ENCODE peak calls at places on chromosomes 4 and X, in six cellular contexts. L is GM12878, W is heart left ventricle, I is tibial nerve, X is lower leg skin, O is uterus. M is an unnamed sample.

GRCh38 chrX:118862086-118862485 is 38.5 kb downstream of the ZCCHC12 start:
- DNase-seq in L (no peak), W (no peak), I (no peak), X (no peak), O (no peak), M (no peak)

GRCh38 chr4:140141196-140141845 is 12.7 kb downstream of the MAML3 start:
- DNase-seq in L (no peak), W (no peak), I (no peak), X (no peak), O (no peak), M (no peak)

GRCh38 chrX:12885508-12885907 is 18.6 kb downstream of the TLR7 start:
- DNase-seq in L (no peak), W (no peak), I (no peak), X (no peak), O (no peak), M (no peak)

GRCh38 chr4:82954212-82954611 is 53.7 kb downstream of the THAP9 start:
- DNase-seq in L (no peak), W (no peak), I (no peak), X (no peak), O (no peak), M (no peak)

GRCh38 chrX:150848914-150849365 is 49.5 kb downstream of the CD99L2 start:
- DNase-seq in L (no peak), W (no peak), I (no peak), X (no peak), O (no peak), M (no peak)

GRCh38 chr4:187602339-187603092 is 393.1 kb upstream of the ZFP42 start:
- DNase-seq in L (no peak), W (no peak), I (no peak), X (no peak), O (no peak), M (peak)

GRCh38 chrX:45623266-45623665 is 422.6 kb upstream of the DIPK2B start:
- DNase-seq in L (no peak), W (no peak), I (no peak), X (no peak), O (peak), M (peak)

GRCh38 chr4:145182212-145182611 is 1.8 kb upstream of the OTUD4 start:
- DNase-seq in L (no peak), W (no peak), I (no peak), X (no peak), O (no peak), M (no peak)

GRCh38 chrX:3549442-3549875 is 164.0 kb downstream of the PRKX start:
- DNase-seq in L (no peak), W (no peak), I (peak), X (no peak), O (no peak), M (no peak)

GRCh38 chr4:165345663-165346417 is 18.4 kb downstream of the MSMO1 start:
- DNase-seq in L (no peak), W (no peak), I (no peak), X (no peak), O (no peak), M (no peak)

GRCh38 chrX:119398587-119398973 is 556 bp upstream of the SLC25A43 start:
- DNase-seq in L (no peak), W (no peak), I (no peak), X (no peak), O (no peak), M (no peak)

GRCh38 chr4:17721496-17722360 is 59.7 kb downstream of the FAM184B start:
- DNase-seq in L (no peak), W (no peak), I (no peak), X (peak), O (no peak), M (no peak)

GRCh38 chr4:16227462-16227868 is 1.2 kb upstream of the TAPT1 start:
- DNase-seq in L (no peak), W (peak), I (peak), X (peak), O (peak), M (peak)

GRCh38 chrX:102959471-102959870 is 22.4 kb downstream of the RAB40AL start:
- DNase-seq in L (no peak), W (no peak), I (no peak), X (no peak), O (no peak), M (no peak)

GRCh38 chrX:110964761-110965160 is 131.2 kb upstream of the PAK3 start:
- DNase-seq in L (no peak), W (no peak), I (no peak), X (no peak), O (no peak), M (no peak)

GRCh38 chrX:153793291-153793690 is 884 bp downstream of the IDH3G start:
- DNase-seq in L (no peak), W (no peak), I (no peak), X (no peak), O (no peak), M (no peak)

GRCh38 chrX:153791104-153791852 is 2.9 kb downstream of the IDH3G start:
- DNase-seq in L (no peak), W (no peak), I (no peak), X (no peak), O (no peak), M (no peak)

GRCh38 chrX:153794897-153795816 is 689 bp downstream of the SSR4 start:
- DNase-seq in L (no peak), W (no peak), I (no peak), X (no peak), O (no peak), M (peak)

GRCh38 chrX:153792368-153792767 is 1.8 kb downstream of the IDH3G start:
- DNase-seq in L (no peak), W (no peak), I (no peak), X (no peak), O (no peak), M (no peak)

DNA sequence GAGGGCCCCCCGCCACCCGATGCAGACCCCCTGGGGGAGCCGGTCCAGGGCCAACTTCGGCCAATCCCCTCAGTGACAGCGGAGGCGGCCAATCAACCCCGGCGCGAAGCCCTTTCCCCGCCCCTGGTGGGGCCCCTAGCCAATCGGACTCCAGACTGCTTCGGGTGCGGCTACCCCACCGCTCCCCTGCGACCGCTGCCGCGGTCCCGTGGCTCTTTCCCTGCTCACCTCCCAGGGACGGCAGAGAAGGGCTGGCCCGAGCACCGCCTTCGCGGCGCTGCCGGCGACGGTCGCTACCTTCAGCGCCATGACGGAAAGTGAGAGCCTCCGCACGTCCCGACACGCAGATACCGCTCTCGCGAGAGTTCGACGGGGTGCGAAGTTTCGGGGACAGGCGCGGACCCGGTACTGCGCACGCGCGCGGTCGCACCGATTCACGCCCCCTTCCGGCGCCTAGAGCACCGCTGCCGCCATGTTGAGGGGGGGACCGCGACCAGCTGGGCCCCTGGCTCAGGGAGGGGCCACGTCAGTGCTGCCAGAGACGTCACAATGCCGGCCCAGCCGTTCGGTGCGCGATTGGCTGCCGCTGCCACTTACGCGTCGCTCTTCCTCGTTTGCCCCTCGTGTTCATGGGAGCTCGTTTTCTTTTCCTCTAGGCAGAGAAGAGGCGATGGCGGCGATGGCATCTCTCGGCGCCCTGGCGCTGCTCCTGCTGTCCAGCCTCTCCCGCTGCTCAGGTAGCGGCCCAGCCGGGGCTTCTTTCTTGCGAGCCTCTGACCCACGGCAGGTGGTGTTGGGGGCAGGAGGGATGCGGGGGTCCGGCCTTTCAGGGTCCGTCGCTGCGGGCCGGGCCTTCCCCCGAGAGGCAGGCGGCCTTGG is at the start of the genes IDH3G and SSR4:
- DNase-seq in L (peak), W (peak), I (peak), X (peak), O (peak), M (peak)
- TF ChIP-seq POLR2A in L (peak), W (peak), I (peak), X (no peak), O (peak), M (peak)

DNA sequence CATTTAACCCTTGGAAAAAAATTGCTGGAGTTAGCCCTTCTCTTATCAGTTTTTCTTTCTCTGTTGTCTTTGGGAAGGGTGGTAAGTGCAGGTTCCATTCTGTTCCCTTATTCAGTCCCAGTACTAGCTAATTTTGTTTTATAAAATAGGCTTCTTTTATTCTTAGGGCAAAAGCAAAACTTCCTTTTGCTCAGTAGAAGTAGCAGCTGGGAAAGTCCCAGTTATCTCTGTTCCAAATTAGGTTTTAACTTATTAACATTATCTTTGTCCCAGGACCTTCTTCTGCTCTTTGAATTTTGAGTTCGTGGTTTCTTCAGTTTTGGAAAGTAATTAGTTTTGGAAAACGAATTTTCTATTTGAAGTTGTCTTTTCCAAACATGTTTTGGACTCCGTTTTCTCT is 61.1 kb downstream of the BANK1 start:
- DNase-seq in L (no peak), W (no peak), I (no peak), X (no peak), O (no peak), M (no peak)
- TF ChIP-seq POLR2A in L (no peak), W (no peak), I (no peak), X (no peak), O (no peak), M (no peak)

GRCh38 chrX:112844250-112844649 is 3.6 kb upstream of the AMOT start:
- DNase-seq in L (no peak), W (no peak), I (no peak), X (no peak), O (no peak), M (no peak)

GRCh38 chrX:112841820-112842157 is 1.2 kb upstream of the AMOT start:
- DNase-seq in L (no peak), W (no peak), I (no peak), X (no peak), O (no peak), M (no peak)

GRCh38 chrX:112839856-112840255 is 775 bp downstream of the AMOT start:
- DNase-seq in L (no peak), W (no peak), I (no peak), X (no peak), O (no peak), M (no peak)

GRCh38 chrX:112840382-112841113 is at the start of gene AMOT:
- DNase-seq in L (no peak), W (peak), I (peak), X (peak), O (peak), M (peak)

GRCh38 chrX:112841114-112841819 is 636 bp upstream of the AMOT start:
- DNase-seq in L (no peak), W (peak), I (peak), X (peak), O (peak), M (peak)
- TF ChIP-seq POLR2A in L (no peak), W (no peak), I (peak), X (no peak), O (no peak), M (no peak)

GRCh38 chrX:48071064-48071985 is at the start of gene ZNF630:
- DNase-seq in L (peak), W (peak), I (peak), X (peak), O (peak), M (peak)
- TF ChIP-seq POLR2A in L (peak), W (peak), I (peak), X (no peak), O (peak), M (no peak)

DNA sequence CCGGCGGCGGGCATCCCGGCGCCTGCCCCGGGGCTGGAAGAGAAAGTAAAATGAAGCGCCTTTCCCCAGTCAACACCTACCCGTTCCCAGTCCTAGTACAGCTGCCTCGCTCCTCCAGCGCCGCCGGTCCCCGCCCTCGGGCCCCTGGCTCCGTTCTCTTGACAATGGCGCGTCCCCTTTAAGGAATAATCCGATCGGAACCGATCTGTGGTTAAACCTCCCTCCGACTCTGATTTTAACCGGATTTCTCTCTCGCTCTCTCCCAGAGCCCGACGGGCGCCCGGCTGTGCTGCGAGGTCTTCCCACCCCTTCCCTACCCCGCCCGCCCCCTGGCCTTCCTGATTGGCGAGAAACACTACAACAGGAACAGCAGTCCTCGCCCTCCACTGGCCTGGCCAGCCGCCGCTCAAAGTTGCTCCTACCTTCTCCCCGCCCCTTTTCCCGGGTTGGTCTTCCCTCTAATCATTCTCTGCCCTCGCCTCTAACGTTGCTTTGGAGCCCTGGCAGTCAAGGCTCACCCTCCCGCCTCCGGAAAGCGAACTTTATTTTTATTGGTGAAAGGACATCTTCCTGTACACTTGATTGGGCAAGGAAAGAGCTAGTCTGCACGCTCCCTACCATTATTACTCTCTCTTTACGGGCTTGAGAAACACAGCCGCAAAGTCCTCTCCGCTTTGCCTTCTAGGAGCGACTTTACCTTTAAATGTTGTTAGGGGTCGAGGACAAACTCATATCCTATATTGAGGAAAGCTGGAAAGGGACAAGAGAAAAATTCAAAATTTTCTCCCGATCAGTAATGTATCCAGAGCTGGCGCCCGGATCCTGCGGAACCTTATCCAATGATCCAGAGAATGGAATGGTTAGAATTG is at the start of gene FRYL:
- DNase-seq in L (peak), W (peak), I (peak), X (peak), O (peak), M (peak)
- TF ChIP-seq POLR2A in L (peak), W (peak), I (peak), X (no peak), O (peak), M (peak)

GRCh38 chr4:6716018-6716911 is at the start of gene BLOC1S4:
- DNase-seq in L (peak), W (peak), I (peak), X (peak), O (peak), M (peak)
- TF ChIP-seq POLR2A in L (peak), W (peak), I (peak), X (no peak), O (peak), M (peak)

GRCh38 chr4:133148690-133149363 is at the start of gene PCDH10:
- DNase-seq in L (no peak), W (peak), I (peak), X (peak), O (peak), M (peak)
- TF ChIP-seq POLR2A in L (no peak), W (no peak), I (peak), X (no peak), O (peak), M (peak)

DNA sequence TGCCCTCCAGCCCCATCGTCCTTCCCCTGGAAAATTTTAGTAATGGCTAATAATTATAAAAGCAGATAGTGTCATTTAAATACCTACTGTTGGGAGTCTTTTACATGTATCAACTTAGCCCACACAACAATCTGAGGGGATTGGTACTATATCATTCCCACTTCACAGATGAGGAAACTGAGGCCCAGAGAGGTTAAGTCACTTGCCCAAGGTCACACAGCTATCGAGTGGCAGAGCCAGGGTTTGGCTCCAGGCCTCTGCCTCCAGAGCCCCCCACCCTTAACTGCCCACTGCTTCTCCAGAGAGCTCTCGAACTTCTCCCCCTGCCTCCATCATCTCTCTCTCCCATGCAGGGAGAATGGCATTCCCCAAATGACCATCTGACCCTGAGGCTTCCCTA is 7.4 kb downstream of the C4orf50 start:
- DNase-seq in L (no peak), W (no peak), I (no peak), X (no peak), O (no peak), M (no peak)
- TF ChIP-seq POLR2A in L (no peak), W (no peak), I (no peak), X (no peak), O (no peak), M (no peak)

DNA sequence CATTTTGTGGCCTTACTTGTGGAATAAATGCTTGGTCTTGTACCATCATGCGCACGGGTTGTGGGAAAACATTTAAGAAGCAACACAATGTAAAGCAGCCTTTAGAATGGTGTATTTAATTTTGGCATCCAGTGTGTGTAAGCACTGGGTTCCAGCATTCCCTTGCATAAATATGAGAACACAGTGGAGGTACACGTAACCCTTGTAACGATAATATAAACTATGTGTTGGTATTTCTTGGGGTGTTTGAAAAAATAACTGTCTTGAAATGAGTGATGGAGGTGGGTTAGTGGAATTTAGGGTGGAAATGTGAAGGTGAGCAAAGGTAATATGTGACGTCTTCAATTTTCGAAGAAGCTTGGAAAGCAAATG is 2.1 kb downstream of the DCUN1D4 start:
- DNase-seq in L (peak), W (no peak), I (no peak), X (no peak), O (no peak), M (no peak)
- TF ChIP-seq POLR2A in L (no peak), W (no peak), I (no peak), X (no peak), O (no peak), M (no peak)